ENCODE peak calls at places on chromosomes 11 and 22, in eight cellular contexts. M, E, P, D, K, I, W and U are unnamed samples. For H4K20me1, the result is how much of the 10 kb centered on the place peaks cover.

GRCh38 chr22:17569971-17570511 is 6.7 kb downstream of the SLC25A18 start:
- DNase-seq in M (no peak), E (peak), P (no peak), D (peak), K (no peak), I (no peak), W (no peak), U (peak)

GRCh38 chr11:120554771-120555432 is 43.4 kb downstream of the GRIK4 start:
- DNase-seq in M (peak), E (peak), P (peak), D (peak), K (peak), I (no peak), W (no peak), U (peak)

GRCh38 chr11:12864316-12865156 is 144.6 kb upstream of the RASSF10 start:
- DNase-seq in M (peak), E (peak), P (peak), D (peak), K (no peak), I (no peak), W (no peak), U (peak)

GRCh38 chr11:117839234-117839882 is 14.8 kb upstream of the FXYD2 start:
- DNase-seq in M (no peak), E (no peak), P (no peak), D (no peak), K (no peak), I (no peak), W (no peak), U (no peak)

GRCh38 chr11:58060939-58061672 is 30.4 kb downstream of the OR6Q1 start:
- DNase-seq in M (peak), E (peak), P (peak), D (no peak), K (no peak), I (peak), W (no peak), U (peak)

GRCh38 chr11:128476031-128476430 is 111.3 kb downstream of the ETS1 start:
- DNase-seq in M (no peak), E (no peak), P (no peak), D (no peak), K (no peak), I (no peak), W (no peak), U (no peak)

GRCh38 chr11:119691701-119692546 is 37.1 kb downstream of the NECTIN1 start:
- DNase-seq in M (no peak), E (no peak), P (no peak), D (no peak), K (no peak), I (no peak), W (no peak), U (no peak)

GRCh38 chr11:20601221-20601914 is 2.0 kb downstream of the SLC6A5 start:
- DNase-seq in M (peak), E (no peak), P (peak), D (no peak), K (no peak), I (no peak), W (no peak), U (no peak)

GRCh38 chr11:36508743-36509142 is 1.3 kb downstream of the TRAF6 start:
- DNase-seq in M (no peak), E (peak), P (no peak), D (peak), K (no peak), I (no peak), W (no peak), U (peak)

GRCh38 chr11:70705930-70706329 is 307.6 kb downstream of the CTTN start:
- DNase-seq in M (no peak), E (no peak), P (no peak), D (no peak), K (no peak), I (no peak), W (no peak), U (no peak)

GRCh38 chr11:80346660-80347059 is 905.8 kb upstream of the TENM4 start:
- DNase-seq in M (no peak), E (no peak), P (no peak), D (no peak), K (no peak), I (no peak), W (no peak), U (no peak)

GRCh38 chr11:47616726-47617416 is 22.7 kb upstream of the C1QTNF4 start:
- DNase-seq in M (peak), E (peak), P (peak), D (peak), K (peak), I (peak), W (no peak), U (peak)

GRCh38 chr11:78420796-78421209 is 3.2 kb upstream of the GAB2 start:
- DNase-seq in M (no peak), E (peak), P (no peak), D (peak), K (no peak), I (no peak), W (no peak), U (peak)

GRCh38 chr22:29933619-29934018 is 50.6 kb downstream of the MTMR3 start:
- DNase-seq in M (no peak), E (no peak), P (no peak), D (no peak), K (no peak), I (no peak), W (no peak), U (no peak)

GRCh38 chr22:29934596-29934995 is 51.6 kb downstream of the MTMR3 start:
- DNase-seq in M (no peak), E (no peak), P (no peak), D (no peak), K (no peak), I (no peak), W (no peak), U (no peak)

GRCh38 chr22:29936186-29936585 is 53.2 kb downstream of the MTMR3 start:
- DNase-seq in M (no peak), E (no peak), P (no peak), D (no peak), K (no peak), I (no peak), W (no peak), U (no peak)

GRCh38 chr22:29932121-29932520 is 49.1 kb downstream of the MTMR3 start:
- DNase-seq in M (no peak), E (no peak), P (no peak), D (no peak), K (no peak), I (no peak), W (no peak), U (no peak)
- H4K20me1 ChIP-seq in M (half or more), E (under half), P (under half), D (under half), K (under half), I (under half), W (under half), U (under half)

GRCh38 chr11:27013741-27014415 is 20.0 kb downstream of the FIBIN start:
- DNase-seq in M (no peak), E (peak), P (no peak), D (peak), K (no peak), I (no peak), W (no peak), U (peak)

GRCh38 chr11:27008811-27009535 is 15.1 kb downstream of the FIBIN start:
- DNase-seq in M (no peak), E (no peak), P (no peak), D (no peak), K (no peak), I (no peak), W (no peak), U (no peak)

GRCh38 chr11:27011560-27012253 is 17.8 kb downstream of the FIBIN start:
- DNase-seq in M (peak), E (no peak), P (no peak), D (no peak), K (no peak), I (no peak), W (no peak), U (no peak)

GRCh38 chr11:27012254-27012921 is 18.5 kb downstream of the FIBIN start:
- DNase-seq in M (peak), E (peak), P (peak), D (peak), K (no peak), I (no peak), W (no peak), U (peak)
- H3K27ac ChIP-seq in M (no peak), E (peak), P (no peak), D (no peak), K (no peak), I (no peak), W (no peak), U (no peak)

GRCh38 chr22:27771637-27772369 is 29.8 kb downstream of the MN1 start:
- DNase-seq in M (no peak), E (no peak), P (no peak), D (no peak), K (no peak), I (no peak), W (no peak), U (no peak)
- H4K20me1 ChIP-seq in M (half or more), E (under half), P (under half), D (under half), K (under half), I (under half), W (under half), U (under half)

GRCh38 chr11:60868682-60869450 is 1.5 kb downstream of the ZP1 start:
- DNase-seq in M (no peak), E (no peak), P (no peak), D (no peak), K (no peak), I (no peak), W (no peak), U (no peak)

GRCh38 chr11:60870276-60870675 is 2.9 kb downstream of the ZP1 start:
- DNase-seq in M (peak), E (no peak), P (peak), D (no peak), K (peak), I (no peak), W (no peak), U (no peak)

GRCh38 chr11:60867871-60868681 is 734 bp downstream of the ZP1 start:
- DNase-seq in M (no peak), E (no peak), P (no peak), D (no peak), K (no peak), I (no peak), W (no peak), U (no peak)

GRCh38 chr11:60870733-60871377 is 3.5 kb downstream of the ZP1 start:
- DNase-seq in M (no peak), E (no peak), P (no peak), D (no peak), K (no peak), I (no peak), W (no peak), U (no peak)

GRCh38 chr11:60869451-60869825 is 2.1 kb downstream of the ZP1 start:
- DNase-seq in M (no peak), E (no peak), P (no peak), D (no peak), K (no peak), I (no peak), W (no peak), U (no peak)
- H3K27ac ChIP-seq in M (no peak), E (no peak), P (no peak), D (no peak), K (no peak), I (no peak), W (no peak), U (no peak)

GRCh38 chr22:46102159-46102558 is 48.2 kb upstream of the PPARA start:
- DNase-seq in M (no peak), E (no peak), P (no peak), D (no peak), K (no peak), I (no peak), W (no peak), U (peak)

GRCh38 chr22:46102752-46103151 is 47.6 kb upstream of the PPARA start:
- DNase-seq in M (no peak), E (no peak), P (no peak), D (no peak), K (no peak), I (no peak), W (no peak), U (peak)

GRCh38 chr22:46103664-46104063 is 46.7 kb upstream of the PPARA start:
- DNase-seq in M (no peak), E (no peak), P (no peak), D (no peak), K (no peak), I (no peak), W (no peak), U (no peak)

GRCh38 chr22:46104170-46104880 is 46.0 kb upstream of the PPARA start:
- DNase-seq in M (no peak), E (no peak), P (no peak), D (no peak), K (no peak), I (no peak), W (no peak), U (peak)

DNA sequence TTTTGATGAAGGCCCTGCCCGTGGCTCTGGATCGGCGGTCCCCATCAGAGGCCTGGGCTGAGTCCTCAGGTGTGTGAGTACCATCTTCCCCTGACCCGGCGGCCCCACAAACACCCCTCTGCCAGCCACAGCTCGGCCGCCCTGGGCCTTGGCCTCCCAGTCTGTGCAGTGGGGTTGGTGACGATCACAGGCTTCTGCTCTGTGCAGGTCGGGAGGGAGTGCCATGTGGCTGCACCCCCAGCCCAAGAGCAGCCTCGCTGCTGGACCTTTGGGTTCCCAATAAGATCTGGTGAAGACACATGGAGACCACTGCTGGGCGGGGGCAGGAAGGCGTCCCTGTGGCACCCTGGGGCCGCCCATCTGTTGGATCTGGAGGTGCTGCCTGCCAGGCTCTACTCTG is 47.1 kb upstream of the PPARA start:
- DNase-seq in M (no peak), E (no peak), P (no peak), D (no peak), K (no peak), I (no peak), W (no peak), U (no peak)
- H4K20me1 ChIP-seq in M (under half), E (under half), P (under half), D (under half), K (under half), I (under half), W (under half), U (under half)

GRCh38 chr11:3808846-3809623 is 675 bp downstream of the PGAP2 start:
- DNase-seq in M (peak), E (peak), P (peak), D (peak), K (peak), I (peak), W (peak), U (peak)
- H3K27ac ChIP-seq in M (no peak), E (no peak), P (no peak), D (no peak), K (peak), I (peak), W (no peak), U (no peak)

GRCh38 chr11:67428052-67429001 is at the start of gene RPS6KB2:
- DNase-seq in M (peak), E (peak), P (peak), D (peak), K (peak), I (peak), W (peak), U (peak)

GRCh38 chr11:67432655-67433349 is 4.5 kb downstream of the RPS6KB2 start:
- DNase-seq in M (no peak), E (no peak), P (no peak), D (no peak), K (no peak), I (no peak), W (no peak), U (no peak)

GRCh38 chr11:67429038-67429668 is 859 bp downstream of the RPS6KB2 start:
- DNase-seq in M (no peak), E (no peak), P (no peak), D (no peak), K (peak), I (no peak), W (no peak), U (peak)

GRCh38 chr11:67431346-67432249 is 3.3 kb downstream of the RPS6KB2 start:
- DNase-seq in M (no peak), E (no peak), P (no peak), D (no peak), K (no peak), I (no peak), W (no peak), U (no peak)

GRCh38 chr11:67429722-67430121 is 1.4 kb downstream of the RPS6KB2 start:
- DNase-seq in M (no peak), E (no peak), P (no peak), D (no peak), K (no peak), I (no peak), W (no peak), U (no peak)
- H4K20me1 ChIP-seq in M (under half), E (under half), P (under half), D (under half), K (under half), I (under half), W (under half), U (under half)

DNA sequence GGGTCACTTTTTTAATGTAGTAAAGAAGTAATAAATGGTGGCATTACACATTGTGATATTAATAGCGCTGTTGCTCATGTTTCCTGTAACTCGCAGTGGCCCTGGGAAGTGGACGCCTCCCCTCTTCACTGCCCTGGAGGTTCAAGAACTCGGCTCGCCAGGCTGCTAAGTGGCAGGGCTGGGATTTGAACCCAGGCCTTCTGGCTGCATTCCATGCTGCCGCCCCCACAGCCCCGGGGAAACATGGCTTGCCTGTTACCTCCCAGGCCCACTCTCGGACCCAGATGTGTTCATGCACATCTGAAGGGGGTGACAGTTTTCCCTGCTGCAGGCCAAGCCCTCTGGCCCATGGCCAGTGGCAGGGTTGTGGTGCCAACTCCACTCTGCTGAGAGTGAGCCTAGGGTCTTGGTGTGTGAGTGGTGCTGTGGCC is 25.0 kb upstream of the MGAT3 start:
- DNase-seq in M (no peak), E (peak), P (no peak), D (peak), K (no peak), I (no peak), W (no peak), U (peak)
- H3K27ac ChIP-seq in M (no peak), E (no peak), P (no peak), D (peak), K (no peak), I (no peak), W (no peak), U (peak)

DNA sequence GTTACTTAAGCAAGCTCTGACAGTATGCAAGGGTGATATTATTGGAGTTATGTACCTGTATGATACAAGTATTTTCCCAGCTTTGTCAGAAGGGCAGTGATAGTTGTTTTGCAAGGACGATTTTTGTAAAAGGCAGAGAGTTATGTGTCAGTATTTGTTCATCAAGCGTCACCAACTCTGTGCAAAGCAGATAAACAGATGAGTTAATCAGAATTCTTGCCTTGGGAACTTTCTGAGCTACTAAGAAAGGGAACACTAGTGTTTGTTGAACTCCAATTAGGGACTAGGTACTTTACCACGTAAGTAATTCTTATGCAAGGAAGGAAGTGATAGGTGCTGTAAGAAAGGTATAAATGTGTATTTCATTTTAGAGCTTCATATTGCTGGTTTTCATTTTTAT is 1.5 kb downstream of the USP47 start:
- DNase-seq in M (peak), E (peak), P (no peak), D (peak), K (peak), I (peak), W (no peak), U (peak)
- H4K20me1 ChIP-seq in M (under half), E (under half), P (under half), D (under half), K (under half), I (under half), W (under half), U (under half)